ENCODE peak calls at places on chromosomes 5 and 9, in four cellular contexts. G is anterior cingulate cortex; E is activated T-cell treated with anti-CD3 and anti-CD28 coated beads, Interleukin-2, amount 50 U/mL, for 72 hours; S is stimulated activated CD4-positive, alpha-beta T cell treated with anti-CD3 and anti-CD28 coated beads, Interleukin-1b, Interleukin-23, amount 100 ng/mL, for 1 hour. U is an unnamed sample.

GRCh38 chr5:167767775-167768174 is 523.7 kb upstream of the WWC1 start:
- DNase-seq in G (no peak), S (no peak), E (no peak), U (no peak)

GRCh38 chr5:152072076-152072475 is 147.4 kb upstream of the GLRA1 start:
- DNase-seq in E (no peak), G (no peak), S (no peak), U (no peak)

GRCh38 chr5:180157866-180158265 is 51.1 kb downstream of the RASGEF1C start:
- DNase-seq in G (no peak), E (no peak), S (no peak), U (no peak)

GRCh38 chr9:2621678-2622360 is at the start of gene VLDLR:
- DNase-seq in G (peak; percentile 59), S (no peak), E (peak; percentile 55), U (peak; percentile 22)

GRCh38 chr9:108271646-108272349 is 584.0 kb downstream of the ACTL7B start:
- DNase-seq in G (no peak), S (no peak), E (no peak), U (peak; percentile 15)

GRCh38 chr5:145778144-145778900 is 56.8 kb downstream of the PRELID2 start:
- DNase-seq in S (no peak), E (no peak), G (peak; percentile 78), U (no peak)

GRCh38 chr9:96109718-96110351 is 192.1 kb downstream of the HSD17B3 start:
- DNase-seq in S (no peak), G (no peak), E (no peak), U (no peak)

GRCh38 chr9:93012998-93013855 is 45.3 kb upstream of the SUSD3 start:
- DNase-seq in E (no peak), G (no peak), S (no peak), U (no peak)

GRCh38 chr9:33329996-33330395 is 39.7 kb downstream of the NFX1 start:
- DNase-seq in G (no peak), E (no peak), S (no peak), U (peak; percentile 52)